ENCODE peak calls at places on chromosomes 1 and 21, in nine cellular contexts. D is H1, O is A549, K is GM12865, N is psoas muscle, E is fibroblast of the aortic adventitia, T is foreskin fibroblast, V is tibial artery, B is IMR-90. J is an unnamed sample.

GRCh38 chr1:158013840-158014520 is 20.5 kb downstream of the KIRREL1 start:
- DNase-seq in T (no peak), N (no peak), B (peak; percentile 56), D (no peak), K (no peak), E (peak; percentile 71), V (no peak), O (no peak), J (no peak)

GRCh38 chr1:91428182-91428798 is 23.7 kb upstream of the HFM1 start:
- DNase-seq in O (no peak), K (peak; percentile 19), V (no peak), B (no peak), T (no peak), D (peak; percentile 63), N (no peak), E (no peak), J (no peak)

GRCh38 chr1:192524223-192524622 is 51.4 kb upstream of the RGS1 start:
- DNase-seq in K (no peak), E (peak; percentile 63), T (no peak), D (no peak), N (no peak), B (peak; percentile 34), V (no peak), O (no peak), J (peak; percentile 31)

GRCh38 chr1:10688409-10688786 is 108.0 kb downstream of the CASZ1 start:
- DNase-seq in B (no peak), E (no peak), V (no peak), D (no peak), N (no peak), K (no peak), O (no peak), T (no peak), J (no peak)

GRCh38 chr1:173206816-173207595 is at the start of gene TNFSF4:
- DNase-seq in N (no peak), V (no peak), D (no peak), E (peak; percentile 90), T (no peak), K (peak; percentile 50), B (peak; percentile 43), O (no peak), J (peak; percentile 64)

GRCh38 chr1:63983391-63984256 is 209.8 kb downstream of the ROR1 start:
- DNase-seq in B (no peak), T (no peak), K (no peak), N (no peak), D (no peak), V (no peak), E (no peak), O (no peak), J (no peak)

GRCh38 chr1:31830065-31830464 is 14.2 kb upstream of the SPOCD1 start:
- DNase-seq in E (no peak), V (no peak), D (no peak), T (no peak), N (no peak), K (no peak), O (no peak), B (no peak), J (no peak)

GRCh38 chr1:231729541-231729940 is 103.0 kb downstream of the DISC1 start:
- DNase-seq in D (no peak), O (no peak), N (no peak), V (no peak), T (no peak), E (peak; percentile 74), K (no peak), B (no peak), J (peak; percentile 78)

GRCh38 chr21:39633770-39634181 is 21.0 kb downstream of the B3GALT5 start:
- DNase-seq in V (no peak), E (peak; percentile 82), O (peak; percentile 72), B (peak; percentile 92), K (no peak), T (peak; percentile 94), N (no peak), D (no peak), J (peak; percentile 22)

GRCh38 chr1:87684194-87684593 is 355.5 kb downstream of the LMO4 start:
- DNase-seq in D (peak; percentile 51), N (no peak), K (no peak), E (peak; percentile 48), O (no peak), B (peak; percentile 57), T (peak; percentile 4), V (no peak), J (peak; percentile 54)
- H3K4me3 ChIP-seq in D (no peak overlapping the region), N (peak overlapping the region; percentile 71), K (no peak overlapping the region), E (peak overlapping the region; percentile 65), O (no peak overlapping the region), B (peak overlapping the region; percentile 89), T (peak overlapping the region; percentile 36), V (peak overlapping the region; percentile 52), J (peak overlapping the region; percentile 26)

GRCh38 chr1:202009326-202010031 is 908 bp upstream of the ELF3 start:
- DNase-seq in K (peak; percentile 69), D (peak; percentile 87), E (peak; percentile 88), B (peak; percentile 76), N (peak; percentile 44), O (peak; percentile 91), V (peak; percentile 81), T (peak; percentile 61), J (peak; percentile 84)

GRCh38 chr1:202007279-202007678 is 3.1 kb upstream of the ELF3 start:
- DNase-seq in V (no peak), O (no peak), E (no peak), K (no peak), T (no peak), D (no peak), N (no peak), B (no peak), J (no peak)

GRCh38 chr1:202005958-202006357 is 4.4 kb upstream of the ELF3 start:
- DNase-seq in K (no peak), N (no peak), O (no peak), V (no peak), D (no peak), E (peak; percentile 36), B (no peak), T (peak; percentile 20), J (peak; percentile 51)

GRCh38 chr1:202010042-202011015 is at the start of gene ELF3:
- DNase-seq in B (no peak), K (peak; percentile 70), T (no peak), O (peak; percentile 98), E (no peak), N (no peak), V (no peak), D (peak; percentile 89), J (no peak)

DNA sequence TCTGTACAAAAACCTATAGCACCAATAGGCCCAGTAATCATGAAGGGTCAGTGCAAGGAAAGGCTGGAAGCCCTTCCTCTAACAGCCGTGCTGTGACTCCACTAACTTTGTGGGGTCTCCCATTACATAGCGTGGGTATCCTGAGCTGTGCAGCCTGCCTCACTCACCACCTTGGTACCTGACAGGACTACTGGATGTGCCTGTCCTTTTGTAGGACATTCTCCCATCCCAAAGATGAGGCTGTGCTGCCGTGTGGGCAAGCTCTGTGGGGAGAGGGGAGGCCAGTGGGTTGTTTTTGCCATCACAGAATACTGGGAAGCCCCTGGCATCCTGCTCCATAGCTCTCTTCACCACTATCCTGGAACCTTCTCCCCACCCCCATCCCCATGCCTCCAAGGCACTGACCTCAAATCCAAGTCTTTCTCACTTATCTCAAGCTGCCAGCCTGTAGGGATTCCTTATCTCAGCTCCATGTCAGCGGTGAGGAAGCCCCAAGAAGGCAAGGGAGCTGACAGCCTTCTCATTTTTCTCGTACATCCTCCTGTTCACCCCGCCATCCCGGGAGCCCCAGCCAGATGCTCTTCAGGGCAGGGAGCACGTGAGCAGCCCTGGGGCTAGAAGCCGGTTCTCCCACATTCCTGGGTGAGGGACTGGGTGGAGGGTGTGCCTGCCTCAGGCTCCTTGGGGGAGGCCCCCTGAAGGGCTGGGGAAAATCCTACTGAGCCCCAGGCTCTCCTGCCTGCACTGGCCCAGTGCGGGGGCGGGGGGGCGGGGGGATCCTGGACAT is 2.5 kb upstream of the ELF3 start:
- DNase-seq in T (no peak), N (no peak), B (no peak), E (peak; percentile 33), D (peak; percentile 82), V (no peak), K (no peak), O (no peak), J (no peak)
- H3K4me3 ChIP-seq in T (no peak overlapping the region), N (no peak overlapping the region), B (no peak overlapping the region), E (no peak overlapping the region), D (peak overlapping the region; percentile 19), V (no peak overlapping the region), K (no peak overlapping the region), O (no peak overlapping the region), J (no peak overlapping the region)

GRCh38 chr1:89394851-89395250 is 31.0 kb downstream of the GBP6 start:
- DNase-seq in B (no peak), T (no peak), V (no peak), E (no peak), D (no peak), N (no peak), K (no peak), O (no peak), J (no peak)

GRCh38 chr1:89390707-89391106 is 26.8 kb downstream of the GBP6 start:
- DNase-seq in E (no peak), N (no peak), B (no peak), K (no peak), O (no peak), D (no peak), T (no peak), V (no peak), J (no peak)
- H3K4me3 ChIP-seq in E (no peak overlapping the region), N (no peak overlapping the region), B (no peak overlapping the region), K (no peak overlapping the region), O (no peak overlapping the region), D (no peak overlapping the region), T (no peak overlapping the region), V (no peak overlapping the region), J (no peak overlapping the region)

DNA sequence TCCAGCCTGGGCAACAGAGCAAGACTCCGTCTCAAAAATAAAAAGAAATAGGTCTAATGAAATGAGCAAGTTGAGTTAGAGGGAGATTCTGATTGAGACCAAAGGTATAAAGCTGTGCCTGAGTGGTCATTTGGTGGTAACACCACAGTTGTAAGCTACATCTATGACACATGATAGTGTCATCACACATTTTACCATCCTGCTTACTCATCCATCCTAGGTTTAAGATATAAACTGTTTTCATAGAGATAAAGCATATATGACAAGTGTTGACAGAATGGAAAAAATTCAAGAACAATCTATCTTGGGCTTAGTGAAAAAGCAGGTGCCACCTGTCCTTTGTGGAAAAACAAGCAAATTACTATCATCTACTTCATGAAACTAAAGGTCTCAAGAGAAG is 7.1 kb upstream of the CFAP141 start:
- DNase-seq in V (no peak), E (no peak), K (no peak), O (peak; percentile 43), T (peak; percentile 44), N (no peak), D (no peak), B (peak; percentile 86), J (no peak)
- H3K4me3 ChIP-seq in V (no peak overlapping the region), E (no peak overlapping the region), K (no peak overlapping the region), O (no peak overlapping the region), T (no peak overlapping the region), N (no peak overlapping the region), D (no peak overlapping the region), B (no peak overlapping the region), J (no peak overlapping the region)